ENCODE peak calls at places on chromosomes 7 and 10, in four cellular contexts. One of them, this sample, is unnamed.

GRCh38 chr10:124558901-124559321 is 97.3 kb downstream of the LHPP start:
- DNase-seq in OCI-LY7: no peak
- DNase-seq in hepatocyte: no peak
- DNase-seq in GM23248: peak
- DNase-seq in this sample: no peak

GRCh38 chr7:75776295-75776971 is 4.4 kb upstream of the CCL26 start:
- DNase-seq in OCI-LY7: no peak
- DNase-seq in hepatocyte: no peak
- DNase-seq in GM23248: peak
- DNase-seq in this sample: no peak

GRCh38 chr10:71278691-71279588 is 40.1 kb upstream of the SLC29A3 start:
- DNase-seq in OCI-LY7: no peak
- DNase-seq in hepatocyte: no peak
- DNase-seq in GM23248: no peak
- DNase-seq in this sample: no peak

GRCh38 chr7:124033093-124033806 is 383 bp upstream of the TMEM229A start:
- DNase-seq in OCI-LY7: no peak
- DNase-seq in hepatocyte: peak
- DNase-seq in GM23248: peak
- DNase-seq in this sample: peak

GRCh38 chr10:80581469-80581835 is 43.8 kb downstream of the SH2D4B start:
- DNase-seq in OCI-LY7: no peak
- DNase-seq in hepatocyte: no peak
- DNase-seq in GM23248: no peak
- DNase-seq in this sample: no peak

GRCh38 chr10:653991-654646 is 35.3 kb downstream of the DIP2C start:
- DNase-seq in OCI-LY7: no peak
- DNase-seq in hepatocyte: peak
- DNase-seq in GM23248: no peak
- DNase-seq in this sample: no peak

GRCh38 chr7:46127805-46128204 is 206.7 kb upstream of the IGFBP3 start:
- DNase-seq in OCI-LY7: no peak
- DNase-seq in hepatocyte: no peak
- DNase-seq in GM23248: no peak
- DNase-seq in this sample: no peak

GRCh38 chr7:81690251-81690650 is 79.6 kb downstream of the HGF start:
- DNase-seq in OCI-LY7: no peak
- DNase-seq in hepatocyte: no peak
- DNase-seq in GM23248: no peak
- DNase-seq in this sample: no peak

GRCh38 chr10:62264702-62265436 is 3.8 kb downstream of the RTKN2 start:
- DNase-seq in OCI-LY7: peak
- DNase-seq in hepatocyte: peak
- DNase-seq in GM23248: peak
- DNase-seq in this sample: peak

GRCh38 chr10:29658984-29659769 is 24.4 kb upstream of the SVIL start:
- DNase-seq in OCI-LY7: no peak
- DNase-seq in hepatocyte: peak
- DNase-seq in GM23248: peak
- DNase-seq in this sample: peak

GRCh38 chr10:43998021-43998809 is 349.5 kb upstream of the ZNF32 start:
- DNase-seq in OCI-LY7: no peak
- DNase-seq in hepatocyte: no peak
- DNase-seq in GM23248: peak
- DNase-seq in this sample: no peak

GRCh38 chr7:157482517-157483120 is 145.8 kb downstream of the DNAJB6 start:
- DNase-seq in OCI-LY7: no peak
- DNase-seq in hepatocyte: no peak
- DNase-seq in GM23248: no peak
- DNase-seq in this sample: no peak

GRCh38 chr7:50226669-50227068 is 77.8 kb upstream of the IKZF1 start:
- DNase-seq in OCI-LY7: no peak
- DNase-seq in hepatocyte: no peak
- DNase-seq in GM23248: no peak
- DNase-seq in this sample: no peak

GRCh38 chr10:49509904-49510303 is 29.0 kb downstream of the ERCC6 start:
- DNase-seq in OCI-LY7: no peak
- DNase-seq in hepatocyte: no peak
- DNase-seq in GM23248: no peak
- DNase-seq in this sample: no peak

GRCh38 chr7:2757361-2757903 is 69.4 kb downstream of the AMZ1 start:
- DNase-seq in OCI-LY7: no peak
- DNase-seq in hepatocyte: peak
- DNase-seq in GM23248: peak
- DNase-seq in this sample: no peak

GRCh38 chr10:76209135-76209534 is 777.7 kb downstream of the LRMDA start:
- DNase-seq in OCI-LY7: no peak
- DNase-seq in hepatocyte: no peak
- DNase-seq in GM23248: peak
- DNase-seq in this sample: no peak

GRCh38 chr7:74403521-74404387 is 50.0 kb upstream of the GTF2IRD1 start:
- DNase-seq in OCI-LY7: no peak
- DNase-seq in hepatocyte: no peak
- DNase-seq in GM23248: no peak
- DNase-seq in this sample: no peak

GRCh38 chr10:80409121-80409520 is 770 bp downstream of the PRXL2A start:
- DNase-seq in OCI-LY7: no peak
- DNase-seq in hepatocyte: peak
- DNase-seq in GM23248: no peak
- DNase-seq in this sample: no peak

GRCh38 chr7:131130324-131130723 is 197.4 kb upstream of the MKLN1 start:
- DNase-seq in OCI-LY7: no peak
- DNase-seq in hepatocyte: no peak
- DNase-seq in GM23248: no peak
- DNase-seq in this sample: no peak

GRCh38 chr7:71343039-71343438 is 211.1 kb downstream of the GALNT17 start:
- DNase-seq in OCI-LY7: no peak
- DNase-seq in hepatocyte: no peak
- DNase-seq in GM23248: no peak
- DNase-seq in this sample: no peak

GRCh38 chr7:108109216-108109908 is 20.8 kb downstream of the LAMB4 start:
- DNase-seq in OCI-LY7: peak
- DNase-seq in hepatocyte: peak
- DNase-seq in GM23248: peak
- DNase-seq in this sample: peak

GRCh38 chr10:50310560-50311174 is 59.4 kb upstream of the ASAH2 start:
- DNase-seq in OCI-LY7: peak
- DNase-seq in hepatocyte: peak
- DNase-seq in GM23248: no peak
- DNase-seq in this sample: peak

GRCh38 chr10:58653139-58653538 is 140.5 kb downstream of the BICC1 start:
- DNase-seq in OCI-LY7: no peak
- DNase-seq in hepatocyte: no peak
- DNase-seq in GM23248: peak
- DNase-seq in this sample: no peak

GRCh38 chr10:98485959-98486358 is 39.2 kb upstream of the HPS1 start:
- DNase-seq in OCI-LY7: no peak
- DNase-seq in hepatocyte: no peak
- DNase-seq in GM23248: peak
- DNase-seq in this sample: no peak

GRCh38 chr7:41039386-41040315 is 663.2 kb downstream of the INHBA start:
- DNase-seq in OCI-LY7: no peak
- DNase-seq in hepatocyte: no peak
- DNase-seq in GM23248: no peak
- DNase-seq in this sample: no peak

GRCh38 chr7:34048445-34048844 is 143.1 kb downstream of the BMPER start:
- DNase-seq in OCI-LY7: no peak
- DNase-seq in hepatocyte: no peak
- DNase-seq in GM23248: peak
- DNase-seq in this sample: no peak

GRCh38 chr10:18223898-18224297 is 83.7 kb downstream of the CACNB2 start:
- DNase-seq in OCI-LY7: no peak
- DNase-seq in hepatocyte: no peak
- DNase-seq in GM23248: no peak
- DNase-seq in this sample: no peak

GRCh38 chr10:123994417-123995081 is 98.8 kb downstream of the CHST15 start:
- DNase-seq in OCI-LY7: peak
- DNase-seq in hepatocyte: peak
- DNase-seq in GM23248: peak
- DNase-seq in this sample: peak

GRCh38 chr10:13961096-13961495 is 369.6 kb downstream of the FRMD4A start:
- DNase-seq in OCI-LY7: no peak
- DNase-seq in hepatocyte: no peak
- DNase-seq in GM23248: peak
- DNase-seq in this sample: no peak
- TF ChIP-seq EZH2phosphoT487 in OCI-LY7: no peak
- TF ChIP-seq EZH2phosphoT487 in hepatocyte: no peak
- TF ChIP-seq EZH2phosphoT487 in GM23248: peak
- TF ChIP-seq EZH2phosphoT487 in this sample: no peak

DNA sequence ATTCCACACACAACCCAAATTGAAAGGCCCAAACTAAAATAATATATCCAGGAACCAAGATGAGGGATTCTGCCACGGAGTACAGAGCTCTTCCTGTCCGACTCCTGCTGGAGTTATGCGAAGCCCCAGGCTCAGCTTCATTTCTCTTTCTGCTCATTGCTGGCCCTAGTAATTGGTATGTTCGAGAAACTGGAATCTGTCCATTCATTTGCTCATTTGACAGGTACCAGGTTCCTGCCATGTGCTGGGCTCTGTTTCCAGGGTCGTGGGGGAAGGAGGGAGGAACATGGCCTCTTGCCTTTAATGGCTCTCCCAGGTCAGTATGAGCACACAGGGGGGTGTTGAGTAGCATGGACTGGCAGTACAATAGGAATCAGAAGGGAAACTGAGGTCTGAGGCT is 179.2 kb upstream of the SHH start:
- DNase-seq in OCI-LY7: no peak
- DNase-seq in hepatocyte: no peak
- DNase-seq in GM23248: no peak
- DNase-seq in this sample: no peak
- TF ChIP-seq EZH2phosphoT487 in OCI-LY7: no peak
- TF ChIP-seq EZH2phosphoT487 in hepatocyte: no peak
- TF ChIP-seq EZH2phosphoT487 in GM23248: no peak
- TF ChIP-seq EZH2phosphoT487 in this sample: no peak

DNA sequence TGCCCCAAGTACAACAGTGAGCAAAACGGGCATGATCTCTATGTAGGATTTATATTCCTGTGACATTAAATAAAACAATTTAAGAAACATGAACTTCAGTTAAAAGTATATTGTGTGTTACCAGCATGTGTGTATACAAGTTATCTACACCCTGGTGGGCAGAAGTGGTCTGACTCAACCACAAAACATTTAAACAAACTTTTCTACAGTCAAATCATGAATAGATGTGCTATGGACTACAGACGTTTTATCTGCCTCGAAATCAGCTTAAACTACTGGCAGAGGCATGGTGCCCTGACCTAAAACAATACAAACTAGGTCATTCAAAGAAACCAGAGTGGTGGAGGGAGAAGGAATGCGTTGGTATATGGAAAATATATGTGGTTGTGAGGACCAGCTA is 3.6 kb downstream of the ARL3 start:
- DNase-seq in OCI-LY7: no peak
- DNase-seq in hepatocyte: no peak
- DNase-seq in GM23248: peak
- DNase-seq in this sample: no peak
- TF ChIP-seq EZH2phosphoT487 in OCI-LY7: no peak
- TF ChIP-seq EZH2phosphoT487 in hepatocyte: no peak
- TF ChIP-seq EZH2phosphoT487 in GM23248: no peak
- TF ChIP-seq EZH2phosphoT487 in this sample: no peak

GRCh38 chr7:90483236-90483635 is 13.8 kb downstream of the PTTG1IP2 start:
- DNase-seq in OCI-LY7: no peak
- DNase-seq in hepatocyte: no peak
- DNase-seq in GM23248: peak
- DNase-seq in this sample: no peak
- TF ChIP-seq EZH2phosphoT487 in OCI-LY7: no peak
- TF ChIP-seq EZH2phosphoT487 in hepatocyte: no peak
- TF ChIP-seq EZH2phosphoT487 in GM23248: no peak
- TF ChIP-seq EZH2phosphoT487 in this sample: no peak

GRCh38 chr7:22586806-22587180 is 86.8 kb upstream of the STEAP1B start:
- DNase-seq in OCI-LY7: no peak
- DNase-seq in hepatocyte: peak
- DNase-seq in GM23248: peak
- DNase-seq in this sample: peak

GRCh38 chr7:22591271-22591670 is 91.3 kb upstream of the STEAP1B start:
- DNase-seq in OCI-LY7: no peak
- DNase-seq in hepatocyte: no peak
- DNase-seq in GM23248: peak
- DNase-seq in this sample: no peak

GRCh38 chr7:22588396-22588795 is 88.4 kb upstream of the STEAP1B start:
- DNase-seq in OCI-LY7: no peak
- DNase-seq in hepatocyte: no peak
- DNase-seq in GM23248: no peak
- DNase-seq in this sample: no peak

GRCh38 chr7:22587322-22587721 is 87.3 kb upstream of the STEAP1B start:
- DNase-seq in OCI-LY7: no peak
- DNase-seq in hepatocyte: no peak
- DNase-seq in GM23248: peak
- DNase-seq in this sample: no peak

GRCh38 chr7:22589641-22590141 is 89.7 kb upstream of the STEAP1B start:
- DNase-seq in OCI-LY7: no peak
- DNase-seq in hepatocyte: no peak
- DNase-seq in GM23248: no peak
- DNase-seq in this sample: peak
- TF ChIP-seq EZH2phosphoT487 in OCI-LY7: no peak
- TF ChIP-seq EZH2phosphoT487 in hepatocyte: no peak
- TF ChIP-seq EZH2phosphoT487 in GM23248: no peak
- TF ChIP-seq EZH2phosphoT487 in this sample: no peak

DNA sequence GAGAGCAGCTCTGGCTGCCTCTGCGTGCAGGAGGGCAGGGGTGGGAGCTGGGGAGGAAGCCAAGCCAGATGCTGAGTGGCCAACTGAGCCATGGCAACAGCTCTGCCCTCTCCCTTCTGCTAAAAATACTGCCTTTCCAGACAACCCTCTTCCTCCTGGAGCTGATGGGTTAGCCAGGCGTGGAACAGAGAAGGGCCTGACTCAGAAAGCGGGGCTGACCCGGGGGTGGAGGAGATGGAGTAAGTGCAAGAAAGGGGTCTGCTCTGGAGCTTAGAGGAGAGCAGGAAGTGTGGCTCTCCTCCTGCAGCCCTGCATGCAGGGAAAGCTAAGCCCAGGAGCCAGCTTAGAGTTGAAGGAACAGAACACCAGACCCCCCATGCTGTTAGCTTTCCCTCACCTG is 114.5 kb upstream of the AGK start:
- DNase-seq in OCI-LY7: no peak
- DNase-seq in hepatocyte: no peak
- DNase-seq in GM23248: no peak
- DNase-seq in this sample: no peak
- TF ChIP-seq EZH2phosphoT487 in OCI-LY7: no peak
- TF ChIP-seq EZH2phosphoT487 in hepatocyte: no peak
- TF ChIP-seq EZH2phosphoT487 in GM23248: no peak
- TF ChIP-seq EZH2phosphoT487 in this sample: no peak

GRCh38 chr7:151875862-151876111 is 1.1 kb downstream of the PRKAG2 start:
- DNase-seq in OCI-LY7: no peak
- DNase-seq in hepatocyte: peak
- DNase-seq in GM23248: no peak
- DNase-seq in this sample: peak

GRCh38 chr7:151877911-151878835 is 1.3 kb upstream of the PRKAG2 start:
- DNase-seq in OCI-LY7: no peak
- DNase-seq in hepatocyte: no peak
- DNase-seq in GM23248: no peak
- DNase-seq in this sample: peak

GRCh38 chr7:151880688-151881087 is 3.8 kb upstream of the PRKAG2 start:
- DNase-seq in OCI-LY7: no peak
- DNase-seq in hepatocyte: no peak
- DNase-seq in GM23248: no peak
- DNase-seq in this sample: no peak

GRCh38 chr7:151876112-151876898 is 610 bp downstream of the PRKAG2 start:
- DNase-seq in OCI-LY7: no peak
- DNase-seq in hepatocyte: peak
- DNase-seq in GM23248: peak
- DNase-seq in this sample: peak

GRCh38 chr7:151876899-151877777 is at the start of gene PRKAG2:
- DNase-seq in OCI-LY7: no peak
- DNase-seq in hepatocyte: peak
- DNase-seq in GM23248: peak
- DNase-seq in this sample: peak
- TF ChIP-seq EZH2phosphoT487 in OCI-LY7: peak
- TF ChIP-seq EZH2phosphoT487 in hepatocyte: no peak
- TF ChIP-seq EZH2phosphoT487 in GM23248: peak
- TF ChIP-seq EZH2phosphoT487 in this sample: peak

This sample was measured in neural progenitor cell.